ENCODE peak calls at places on chromosomes 2 and 18, in six cellular contexts. D is prostate gland, F is H1, W is IMR-90, V is GM12891, Q is A549. L is an unnamed sample.

GRCh38 chr2:72142743-72143440 is 4.8 kb downstream of the CYP26B1 start:
- DNase-seq in D (peak), W (peak), F (no peak), V (no peak), Q (no peak), L (no peak)

GRCh38 chr2:239908744-239909143 is 116.4 kb downstream of the NDUFA10 start:
- DNase-seq in D (no peak), F (no peak), Q (no peak), V (no peak), W (no peak), L (no peak)

GRCh38 chr2:21032338-21033236 is 11.3 kb downstream of the APOB start:
- DNase-seq in Q (no peak), W (no peak), F (no peak), V (no peak), D (no peak), L (no peak)

GRCh38 chr2:218781691-218782528 is at the start of gene CYP27A1:
- DNase-seq in F (peak), W (no peak), Q (no peak), D (peak), V (peak), L (no peak)

GRCh38 chr18:31954349-31954748 is 11.4 kb upstream of the TRAPPC8 start:
- DNase-seq in F (no peak), V (no peak), W (peak), D (no peak), Q (peak), L (no peak)

GRCh38 chr18:28267276-28267675 is 90.3 kb upstream of the CDH2 start:
- DNase-seq in Q (no peak), W (no peak), F (no peak), D (no peak), V (no peak), L (no peak)

GRCh38 chr18:59423251-59423650 is 64.2 kb upstream of the LMAN1 start:
- DNase-seq in D (no peak), Q (no peak), V (no peak), W (peak), F (no peak), L (no peak)

GRCh38 chr2:207092803-207093202 is 72.9 kb downstream of the KLF7 start:
- DNase-seq in W (no peak), V (no peak), D (no peak), F (no peak), Q (no peak), L (no peak)

GRCh38 chr18:37483984-37484892 is 81.4 kb downstream of the CELF4 start:
- DNase-seq in Q (no peak), D (no peak), W (no peak), V (no peak), F (no peak), L (no peak)

GRCh38 chr2:146677280-146677679 is 1167.5 kb upstream of the ACVR2A start:
- DNase-seq in F (no peak), W (peak), V (no peak), Q (peak), D (no peak), L (no peak)

GRCh38 chr2:88092773-88093172 is 25.1 kb downstream of the SMYD1 start:
- DNase-seq in D (no peak), W (no peak), Q (no peak), F (no peak), V (no peak), L (no peak)

GRCh38 chr2:198188982-198189381 is 384.6 kb downstream of the PLCL1 start:
- DNase-seq in W (no peak), V (no peak), Q (no peak), D (no peak), F (no peak), L (no peak)

GRCh38 chr18:56083889-56084288 is 495.9 kb upstream of the TCF4 start:
- DNase-seq in V (no peak), Q (no peak), D (no peak), F (no peak), W (peak), L (no peak)

GRCh38 chr2:190469770-190470169 is 61.6 kb downstream of the MFSD6 start:
- DNase-seq in W (peak), V (no peak), Q (peak), D (peak), F (no peak), L (no peak)

GRCh38 chr2:58571181-58571852 is 330.2 kb upstream of the FANCL start:
- DNase-seq in D (peak), F (peak), Q (peak), W (peak), V (peak), L (peak)

GRCh38 chr2:165328272-165328671 is 89.1 kb downstream of the SCN2A start:
- DNase-seq in W (no peak), F (no peak), D (no peak), V (no peak), Q (no peak), L (no peak)

GRCh38 chr2:10900216-10901109 is 11.3 kb upstream of the KCNF1 start:
- DNase-seq in V (no peak), D (no peak), F (no peak), Q (peak), W (peak), L (peak)

GRCh38 chr2:26435106-26435505 is 33.4 kb downstream of the DRC1 start:
- DNase-seq in W (no peak), F (no peak), Q (no peak), D (no peak), V (no peak), L (no peak)

DNA sequence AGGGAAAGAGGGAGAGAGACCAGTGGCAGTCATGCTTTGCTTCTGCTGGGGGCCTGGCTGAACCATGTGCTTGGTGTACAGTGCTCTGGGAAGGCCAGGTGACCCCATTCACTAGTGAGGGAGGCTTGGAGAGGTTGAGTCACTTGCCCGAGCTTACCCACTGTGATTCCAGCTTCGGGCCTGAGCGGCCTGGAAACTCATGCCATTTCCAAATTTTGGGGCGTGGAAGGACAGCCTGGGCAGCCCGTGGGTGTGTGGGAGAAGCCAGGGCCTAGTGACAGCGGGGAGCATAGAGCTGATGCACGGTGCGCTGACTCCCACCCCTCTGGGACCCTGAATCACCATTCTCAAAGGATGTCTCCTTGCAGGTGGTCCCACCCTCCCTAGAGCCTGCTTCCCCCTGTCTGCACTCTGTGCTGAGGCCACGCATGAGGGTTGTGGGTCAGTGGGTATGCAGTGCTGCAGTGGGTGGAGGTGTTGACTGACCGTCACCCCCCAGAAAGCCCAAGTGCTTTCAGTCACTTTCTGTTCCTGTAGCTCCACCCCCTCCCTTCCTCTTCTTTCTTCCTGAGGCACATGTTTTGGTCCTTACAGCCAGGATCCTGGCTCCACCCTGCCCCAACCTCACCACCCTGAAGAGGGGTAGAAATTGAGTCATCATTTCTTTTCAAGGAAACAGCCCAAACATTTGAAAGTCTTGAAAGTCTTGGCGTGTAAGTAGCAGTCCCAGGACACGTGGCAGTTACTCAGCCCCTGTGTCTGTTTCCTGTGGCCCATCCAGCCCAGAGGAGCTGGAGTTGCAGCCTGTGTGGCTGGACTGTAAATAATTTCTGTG is 69.3 kb upstream of the MCFD2 start:
- DNase-seq in D (peak), V (no peak), W (peak), Q (peak), F (no peak), L (peak)
- TF ChIP-seq POLR2A in D (no peak), V (peak), W (peak), Q (no peak), F (no peak), L (no peak)

DNA sequence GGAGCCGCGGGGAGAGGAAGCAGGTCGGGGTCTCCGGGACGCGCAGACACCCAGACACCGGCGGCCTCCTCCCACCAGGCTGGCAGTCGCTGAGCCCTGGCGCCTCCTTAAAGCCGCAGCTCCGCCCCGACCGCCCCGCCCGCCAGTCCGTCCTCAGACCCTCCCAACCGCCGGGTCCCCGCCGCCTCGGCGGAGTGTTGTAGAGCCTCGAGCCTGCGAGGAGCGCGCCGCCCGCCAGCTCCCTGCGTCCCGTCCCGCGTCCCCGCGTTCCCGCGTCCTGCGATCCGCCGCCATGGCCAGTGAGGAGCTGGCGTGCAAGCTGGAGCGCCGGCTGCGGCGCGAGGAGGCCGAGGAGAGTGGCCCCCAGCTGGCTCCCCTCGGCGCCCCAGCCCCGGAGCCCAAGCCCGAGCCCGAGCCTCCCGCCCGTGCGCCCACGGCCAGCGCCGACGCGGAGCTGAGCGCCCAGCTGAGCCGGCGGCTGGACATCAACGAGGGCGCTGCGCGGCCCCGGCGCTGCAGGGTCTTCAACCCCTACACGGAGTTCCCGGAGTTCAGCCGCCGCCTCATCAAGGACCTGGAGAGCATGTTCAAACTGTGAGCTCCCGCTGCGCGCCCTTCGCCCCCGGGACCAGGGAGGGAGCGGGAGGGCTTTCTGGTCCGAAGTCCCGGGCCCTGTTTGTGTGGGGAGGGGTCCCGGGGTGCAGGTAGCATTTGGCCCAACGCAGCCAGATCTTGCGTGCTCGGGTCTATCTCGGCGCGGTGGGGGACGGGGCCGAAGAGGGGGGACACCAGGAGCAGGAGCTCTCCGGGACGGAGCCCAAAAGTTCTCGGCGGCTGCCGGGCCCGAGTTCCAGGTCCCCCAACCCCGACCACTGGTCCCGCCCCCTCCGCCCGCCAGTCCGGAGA is at the start of gene EFHD1:
- DNase-seq in W (peak), Q (peak), V (peak), F (peak), D (peak), L (peak)
- TF ChIP-seq POLR2A in W (no peak), Q (peak), V (no peak), F (no peak), D (peak), L (peak)

GRCh38 chr18:48541026-48541746 is 2.4 kb downstream of the CTIF start:
- DNase-seq in W (peak), V (peak), D (peak), F (peak), Q (peak), L (peak)
- TF ChIP-seq POLR2A in W (peak), V (no peak), D (peak), F (no peak), Q (no peak), L (peak)

DNA sequence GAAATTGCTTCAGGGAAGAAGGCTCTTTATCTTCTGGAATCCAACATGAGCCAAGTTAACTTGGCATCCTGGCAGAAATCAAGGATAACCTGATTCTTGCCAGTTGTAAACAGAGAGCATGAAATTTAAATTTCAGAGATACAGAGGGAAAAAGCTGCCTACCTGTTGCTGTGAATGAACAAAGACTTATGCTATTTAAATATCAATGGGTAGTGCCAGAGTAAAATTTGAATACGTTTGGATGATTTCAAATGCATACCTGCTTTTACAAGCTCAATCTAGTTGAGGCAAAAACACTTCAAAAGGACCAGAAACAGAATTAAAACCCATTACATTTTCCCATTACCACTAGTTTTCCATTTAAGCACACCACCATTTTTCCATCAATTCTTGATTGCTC is 60.9 kb downstream of the CHST9 start:
- DNase-seq in V (no peak), W (no peak), D (no peak), Q (no peak), F (no peak), L (no peak)
- TF ChIP-seq POLR2A in V (no peak), W (no peak), D (no peak), Q (no peak), F (no peak), L (no peak)

GRCh38 chr18:54233228-54233625 is 8.8 kb upstream of the MBD2 start:
- DNase-seq in F (no peak), Q (no peak), V (no peak), W (no peak), D (no peak), L (no peak)
- TF ChIP-seq POLR2A in F (no peak), Q (no peak), V (no peak), W (no peak), D (no peak), L (no peak)

GRCh38 chr2:8677646-8678592 is 3.9 kb upstream of the ID2 start:
- DNase-seq in Q (peak), D (peak), F (peak), W (peak), V (no peak), L (peak)
- TF ChIP-seq POLR2A in Q (peak), D (no peak), F (no peak), W (peak), V (no peak), L (peak)

DNA sequence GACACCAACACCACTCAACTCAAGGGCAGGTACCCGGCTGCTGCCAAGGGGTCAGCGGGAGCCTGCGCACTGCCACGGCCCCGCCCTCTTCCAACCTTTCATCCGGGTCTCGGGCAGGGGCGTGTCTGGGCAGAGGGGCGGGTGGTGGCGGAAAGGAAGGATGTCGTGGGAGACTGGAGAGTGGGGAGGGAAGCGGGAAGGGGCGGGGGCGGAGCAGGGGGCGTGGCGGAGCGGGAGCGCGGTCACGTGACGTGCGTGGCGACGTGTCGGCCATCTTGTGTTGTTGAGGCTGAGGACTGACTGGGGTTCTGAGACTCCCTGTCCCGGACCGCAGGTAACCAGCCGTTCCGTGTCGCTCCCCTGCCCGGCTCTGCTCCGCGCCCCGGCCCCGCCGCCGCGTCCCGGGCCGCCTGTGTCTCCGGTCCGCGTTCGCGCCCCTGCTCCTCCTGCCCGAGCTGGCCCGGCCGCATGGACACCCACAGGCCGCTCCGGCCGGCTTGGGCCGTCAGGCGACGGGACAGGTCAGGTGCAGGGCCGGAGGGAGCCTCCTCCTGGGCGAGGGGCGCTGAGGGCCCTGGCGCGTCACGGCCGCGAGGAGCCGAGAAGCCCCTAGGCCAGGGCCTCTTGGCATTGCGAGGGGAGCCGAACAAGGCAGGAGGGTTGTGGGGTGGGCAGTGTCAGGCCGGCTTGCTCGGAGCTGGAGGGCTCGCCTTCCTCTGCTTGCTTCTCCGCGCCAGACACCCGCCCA is at the start of gene GIGYF2:
- DNase-seq in W (peak), Q (peak), D (peak), F (peak), V (peak), L (peak)
- TF ChIP-seq POLR2A in W (peak), Q (peak), D (peak), F (no peak), V (peak), L (peak)

GRCh38 chr2:54830546-54830945 is 107.1 kb downstream of the EML6 start:
- DNase-seq in V (no peak), W (no peak), D (no peak), Q (no peak), F (no peak), L (no peak)
- TF ChIP-seq POLR2A in V (no peak), W (no peak), D (no peak), Q (no peak), F (no peak), L (no peak)

GRCh38 chr18:49811151-49811938 is 2.0 kb downstream of the ACAA2 start:
- DNase-seq in F (no peak), W (no peak), V (no peak), Q (no peak), D (peak), L (no peak)

GRCh38 chr18:49812321-49813070 is 837 bp downstream of the ACAA2 start:
- DNase-seq in W (peak), V (no peak), Q (no peak), F (no peak), D (no peak), L (no peak)

GRCh38 chr18:49814147-49814499 is 790 bp upstream of the ACAA2 start:
- DNase-seq in V (no peak), F (no peak), Q (peak), W (peak), D (peak), L (peak)

GRCh38 chr18:49813071-49813320 is 337 bp downstream of the ACAA2 start:
- DNase-seq in W (peak), F (no peak), D (no peak), Q (peak), V (no peak), L (no peak)

GRCh38 chr18:49813321-49814146 is at the start of gene ACAA2:
- DNase-seq in V (peak), D (peak), F (peak), W (peak), Q (peak), L (peak)
- TF ChIP-seq POLR2A in V (peak), D (peak), F (peak), W (peak), Q (peak), L (peak)

GRCh38 chr2:201257941-201258665 is 2.2 kb upstream of the CASP8 start:
- DNase-seq in W (peak), D (peak), V (peak), Q (peak), F (no peak), L (peak)
- TF ChIP-seq POLR2A in W (no peak), D (peak), V (no peak), Q (no peak), F (no peak), L (no peak)

L was measured in H54.